ENCODE peak calls at places on chromosomes 2 and 18, in four cellular contexts. R is HepG2, S is K562, O is GM12878. V is an unnamed sample.

GRCh38 chr2:230658877-230659652 is 53.6 kb upstream of the CAB39 start:
- DNase-seq in R (no peak), S (peak; percentile 92), O (peak; percentile 91), V (no peak)

GRCh38 chr2:1082456-1083205 is 132.0 kb downstream of the SNTG2 start:
- DNase-seq in R (no peak), S (no peak), O (no peak), V (no peak)

GRCh38 chr2:113124984-113125855 is 2.2 kb upstream of the IL1RN start:
- DNase-seq in R (peak; percentile 74), S (no peak), O (no peak), V (no peak)

GRCh38 chr2:120606280-120606679 is 129.4 kb upstream of the GLI2 start:
- DNase-seq in R (no peak), S (no peak), O (no peak), V (no peak)

GRCh38 chr2:185644828-185645227 is 93.8 kb upstream of the FSIP2 start:
- DNase-seq in R (no peak), S (no peak), O (no peak), V (no peak)

GRCh38 chr2:69087912-69088240 is 74.9 kb downstream of the ANTXR1 start:
- DNase-seq in R (no peak), S (no peak), O (no peak), V (no peak)

GRCh38 chr2:114609203-114609602 is 166.8 kb downstream of the DPP10 start:
- DNase-seq in R (no peak), S (no peak), O (no peak), V (no peak)

GRCh38 chr2:233853353-233853752 is 982 bp downstream of the HJURP start:
- DNase-seq in R (no peak), S (no peak), O (no peak), V (peak; percentile 34)

GRCh38 chr2:12510070-12510469 is 206.7 kb upstream of the TRIB2 start:
- DNase-seq in R (no peak), S (no peak), O (no peak), V (no peak)

GRCh38 chr2:38301969-38302702 is 74.9 kb downstream of the ATL2 start:
- DNase-seq in R (no peak), S (no peak), O (no peak), V (no peak)

GRCh38 chr18:59616501-59616900 is 80.7 kb downstream of the CCBE1 start:
- DNase-seq in R (no peak), S (no peak), O (no peak), V (no peak)

GRCh38 chr2:73859721-73860586 is 31.2 kb downstream of the STAMBP start:
- DNase-seq in R (peak; percentile 44), S (peak; percentile 23), O (no peak), V (peak; percentile 79)

GRCh38 chr2:39128919-39129391 is 8.1 kb upstream of the SOS1 start:
- DNase-seq in R (peak; percentile 70), S (no peak), O (peak; percentile 74), V (no peak)

GRCh38 chr2:118992740-118993391 is 50.9 kb downstream of the MARCO start:
- DNase-seq in R (no peak), S (no peak), O (no peak), V (no peak)

GRCh38 chr2:98308532-98308931 is 37.7 kb upstream of the CNGA3 start:
- DNase-seq in R (no peak), S (no peak), O (no peak), V (no peak)

GRCh38 chr2:7377861-7378569 is 460.8 kb downstream of the RNF144A start:
- DNase-seq in R (no peak), S (no peak), O (no peak), V (no peak)

GRCh38 chr2:68774569-68775271 is 40.1 kb downstream of the ARHGAP25 start:
- DNase-seq in R (no peak), S (peak; percentile 85), O (peak; percentile 54), V (no peak)

GRCh38 chr2:15359716-15360531 is 201.2 kb downstream of the NBAS start:
- DNase-seq in R (peak; percentile 80), S (no peak), O (no peak), V (peak; percentile 55)

GRCh38 chr2:23384551-23385349 is at the start of gene KLHL29:
- DNase-seq in R (no peak), S (peak; percentile 69), O (no peak), V (peak; percentile 89)

GRCh38 chr18:21449367-21450250 is 150.9 kb downstream of the ESCO1 start:
- DNase-seq in R (no peak), S (no peak), O (no peak), V (no peak)

GRCh38 chr2:235170536-235171510 is 219.0 kb downstream of the SH3BP4 start:
- DNase-seq in R (no peak), S (no peak), O (no peak), V (peak; percentile 86)

GRCh38 chr2:40105593-40105992 is 326.5 kb upstream of the THUMPD2 start:
- DNase-seq in R (no peak), S (no peak), O (no peak), V (no peak)

GRCh38 chr2:183610724-183611123 is 486.5 kb downstream of the NUP35 start:
- DNase-seq in R (no peak), S (no peak), O (no peak), V (no peak)

GRCh38 chr2:61677306-61677705 is 139.2 kb upstream of the XPO1 start:
- DNase-seq in R (no peak), S (no peak), O (no peak), V (no peak)

GRCh38 chr2:61677942-61678341 is 139.8 kb upstream of the XPO1 start:
- DNase-seq in R (no peak), S (no peak), O (no peak), V (no peak)

GRCh38 chr2:61675204-61675603 is 137.0 kb upstream of the XPO1 start:
- DNase-seq in R (no peak), S (no peak), O (no peak), V (no peak)

DNA sequence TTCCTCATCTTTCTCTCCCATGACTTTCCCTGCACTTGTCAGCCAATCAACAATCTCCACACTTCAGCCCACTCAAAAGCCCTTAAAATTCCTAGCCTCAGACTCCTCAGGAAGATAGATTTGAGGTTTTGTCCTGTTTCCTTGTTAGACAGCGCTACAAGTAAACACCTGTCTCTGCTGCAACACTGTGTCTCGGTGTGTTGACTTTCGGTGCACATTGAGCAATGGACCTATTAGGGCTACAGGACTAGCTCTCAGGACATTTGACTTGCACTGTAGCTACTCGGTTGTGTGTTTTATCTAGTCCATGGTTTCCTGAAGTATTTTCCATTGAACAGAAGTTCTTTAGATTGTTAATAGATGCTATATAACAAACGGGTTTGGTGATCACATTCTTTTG is 140.9 kb upstream of the XPO1 start:
- DNase-seq in R (peak; percentile 38), S (no peak), O (no peak), V (no peak)
- TF ChIP-seq HDAC2 in R (no peak), S (no peak), O (no peak), V (no peak)

GRCh38 chr18:10682368-10682714 is 156.5 kb downstream of the NAPG start:
- DNase-seq in R (no peak), S (peak; percentile 28), O (no peak), V (peak; percentile 5)

GRCh38 chr18:10685484-10685883 is 159.7 kb downstream of the NAPG start:
- DNase-seq in R (no peak), S (no peak), O (peak; percentile 70), V (no peak)

GRCh38 chr18:10687161-10687925 is 161.5 kb downstream of the NAPG start:
- DNase-seq in R (no peak), S (no peak), O (no peak), V (no peak)

GRCh38 chr18:10681581-10682367 is 155.9 kb downstream of the NAPG start:
- DNase-seq in R (no peak), S (no peak), O (no peak), V (no peak)
- TF ChIP-seq CHD4 in R (no peak), S (no peak), O (no peak), V (no peak)

GRCh38 chr2:206160807-206161179 is 1.1 kb downstream of the EEF1B2 start:
- DNase-seq in R (peak; percentile 57), S (peak; percentile 6), O (no peak), V (no peak)
- H3K27ac ChIP-seq in R (peak overlapping the region; percentile 80), S (peak overlapping the region; percentile 89), O (peak overlapping the region; percentile 94), V (peak overlapping the region; percentile 85)

GRCh38 chr2:201660293-201660895 is 17.1 kb upstream of the TMEM237 start:
- DNase-seq in R (no peak), S (no peak), O (no peak), V (no peak)
- TF ChIP-seq HDAC2 in R (no peak), S (no peak), O (no peak), V (no peak)

DNA sequence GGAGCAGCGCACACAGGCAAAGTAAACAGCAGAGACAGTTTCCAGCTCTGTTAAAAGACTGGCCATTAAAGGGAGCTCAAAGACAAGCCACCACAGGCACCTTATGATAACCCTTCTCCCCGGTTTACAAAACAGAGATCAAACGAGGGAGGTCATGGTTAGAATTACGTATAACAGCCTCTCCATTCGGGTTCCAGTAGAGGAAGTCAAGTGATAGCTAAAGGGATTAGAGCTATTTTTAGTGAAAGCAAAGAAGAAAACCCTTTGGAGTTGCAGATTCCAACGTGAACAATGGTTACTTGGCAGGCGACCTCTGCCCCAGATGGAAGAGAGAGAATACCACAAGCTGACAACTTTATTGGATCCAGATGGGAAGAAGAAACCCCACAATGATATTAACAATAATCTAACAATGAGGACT is 31.2 kb upstream of the EDAR start:
- DNase-seq in R (peak; percentile 84), S (no peak), O (no peak), V (no peak)
- TF ChIP-seq CHD4 in R (no peak), S (no peak), O (no peak), V (no peak)

GRCh38 chr2:240628507-240629418 is 3.5 kb downstream of the GPR35 start:
- DNase-seq in R (no peak), S (no peak), O (no peak), V (no peak)

GRCh38 chr2:240624950-240625621 is at the start of gene GPR35:
- DNase-seq in R (no peak), S (peak; percentile 60), O (peak; percentile 42), V (peak; percentile 26)

GRCh38 chr2:240624011-240624949 is 1.0 kb upstream of the GPR35 start:
- DNase-seq in R (no peak), S (no peak), O (no peak), V (no peak)

GRCh38 chr2:240627736-240628506 is 2.6 kb downstream of the GPR35 start:
- DNase-seq in R (no peak), S (no peak), O (no peak), V (no peak)

GRCh38 chr2:240626531-240627300 is 1.4 kb downstream of the GPR35 start:
- DNase-seq in R (peak; percentile 92), S (no peak), O (no peak), V (no peak)
- H3K27ac ChIP-seq in R (peak overlapping the region; percentile 92), S (no peak overlapping the region), O (no peak overlapping the region), V (no peak overlapping the region)